ENCODE peak calls at places on chromosomes 4 and X, in nine cellular contexts. C is HepG2, L is transverse colon, M is GM12878, Z is suprapubic skin, Q is upper lobe of left lung, B is SK-N-SH, O is ovary, P is tibial nerve. N is an unnamed sample. For H3K27me3, the result is how much of the 10 kb centered on the place peaks cover.

GRCh38 chr4:128163177-128164117 is 102.3 kb downstream of the LARP1B start:
- DNase-seq in C (peak), L (no peak), M (no peak), Z (no peak), Q (no peak), B (no peak), O (no peak), P (no peak), N (no peak)

GRCh38 chrX:150364347-150365050 is 1.4 kb downstream of the MAMLD1 start:
- DNase-seq in C (no peak), L (peak), M (no peak), Z (no peak), Q (peak), B (peak), O (peak), P (peak), N (no peak)

GRCh38 chrX:154714925-154715324 is 36.0 kb downstream of the GAB3 start:
- DNase-seq in C (peak), L (peak), M (no peak), Z (no peak), Q (no peak), B (peak), O (peak), P (no peak), N (no peak)

GRCh38 chr4:161581262-161581661 is 582.5 kb downstream of the FSTL5 start:
- DNase-seq in C (no peak), L (no peak), M (peak), Z (no peak), Q (no peak), B (no peak), O (no peak), P (no peak), N (no peak)

GRCh38 chr4:170651786-170652185 is 562.0 kb upstream of the AADAT start:
- DNase-seq in C (no peak), L (no peak), M (no peak), Z (no peak), Q (no peak), B (no peak), O (no peak), P (no peak), N (no peak)

GRCh38 chrX:107485019-107485418 is 35.6 kb downstream of the FRMPD3 start:
- DNase-seq in C (no peak), L (no peak), M (no peak), Z (no peak), Q (no peak), B (no peak), O (peak), P (no peak), N (no peak)

GRCh38 chr4:173666-174314 is 49.5 kb downstream of the ZNF718 start:
- DNase-seq in C (no peak), L (no peak), M (no peak), Z (no peak), Q (no peak), B (no peak), O (no peak), P (no peak), N (no peak)

GRCh38 chrX:35561985-35562384 is 236.2 kb upstream of the MAGEB16 start:
- DNase-seq in C (no peak), L (no peak), M (no peak), Z (no peak), Q (no peak), B (no peak), O (no peak), P (no peak), N (peak)

GRCh38 chrX:110851780-110852179 is 56.2 kb upstream of the CHRDL1 start:
- DNase-seq in C (no peak), L (no peak), M (no peak), Z (no peak), Q (no peak), B (no peak), O (no peak), P (no peak), N (peak)

GRCh38 chr4:88352062-88352461 is 26.6 kb upstream of the HERC6 start:
- DNase-seq in C (no peak), L (no peak), M (no peak), Z (no peak), Q (no peak), B (no peak), O (no peak), P (no peak), N (no peak)

GRCh38 chr4:576991-577498 is 950 bp upstream of the TMEM271 start:
- DNase-seq in C (no peak), L (no peak), M (no peak), Z (no peak), Q (peak), B (peak), O (no peak), P (no peak), N (no peak)

GRCh38 chrX:15877380-15877779 is 22.8 kb upstream of the AP1S2 start:
- DNase-seq in C (no peak), L (no peak), M (no peak), Z (no peak), Q (no peak), B (no peak), O (no peak), P (no peak), N (no peak)

GRCh38 chrX:135295238-135295943 is 13.9 kb upstream of the ETDC start:
- DNase-seq in C (no peak), L (peak), M (peak), Z (no peak), Q (peak), B (peak), O (no peak), P (no peak), N (no peak)

GRCh38 chrX:132119283-132119682 is 8.5 kb downstream of the FRMD7 start:
- DNase-seq in C (peak), L (no peak), M (no peak), Z (no peak), Q (no peak), B (no peak), O (no peak), P (no peak), N (no peak)

GRCh38 chrX:40097492-40098263 is at the start of gene BCOR:
- DNase-seq in C (no peak), L (peak), M (no peak), Z (no peak), Q (peak), B (peak), O (peak), P (no peak), N (peak)

GRCh38 chr4:38615847-38616246 is 48.2 kb upstream of the KLF3 start:
- DNase-seq in C (no peak), L (no peak), M (no peak), Z (no peak), Q (no peak), B (no peak), O (no peak), P (no peak), N (peak)

GRCh38 chrX:107674480-107675364 is 46.4 kb downstream of the PRPS1 start:
- DNase-seq in C (no peak), L (peak), M (no peak), Z (peak), Q (no peak), B (no peak), O (peak), P (peak), N (peak)

GRCh38 chr4:146029939-146030710 is 91.5 kb upstream of the ZNF827 start:
- DNase-seq in C (no peak), L (peak), M (peak), Z (no peak), Q (no peak), B (no peak), O (no peak), P (no peak), N (peak)

GRCh38 chrX:40086569-40087335 is 11.0 kb downstream of the BCOR start:
- DNase-seq in C (no peak), L (no peak), M (no peak), Z (no peak), Q (peak), B (no peak), O (no peak), P (no peak), N (no peak)

GRCh38 chrX:121245763-121246162 is 198.4 kb downstream of the GLUD2 start:
- DNase-seq in C (peak), L (no peak), M (no peak), Z (no peak), Q (no peak), B (no peak), O (no peak), P (no peak), N (no peak)

GRCh38 chrX:134735015-134735414 is 76.7 kb upstream of the PLAC1 start:
- DNase-seq in C (no peak), L (no peak), M (no peak), Z (no peak), Q (no peak), B (no peak), O (no peak), P (no peak), N (no peak)

GRCh38 chr4:152953514-152953913 is 17.4 kb downstream of the FHDC1 start:
- DNase-seq in C (no peak), L (no peak), M (no peak), Z (no peak), Q (no peak), B (no peak), O (no peak), P (no peak), N (no peak)

GRCh38 chr4:129353490-129353889 is 257.5 kb downstream of the C4orf33 start:
- DNase-seq in C (no peak), L (no peak), M (no peak), Z (no peak), Q (no peak), B (no peak), O (no peak), P (no peak), N (no peak)

GRCh38 chr4:182478475-182478874 is 235.3 kb downstream of the TENM3 start:
- DNase-seq in C (peak), L (no peak), M (no peak), Z (no peak), Q (no peak), B (peak), O (no peak), P (no peak), N (no peak)

GRCh38 chr4:15584785-15585184 is 70.4 kb downstream of the FBXL5 start:
- DNase-seq in C (no peak), L (no peak), M (no peak), Z (no peak), Q (no peak), B (no peak), O (no peak), P (no peak), N (no peak)

GRCh38 chrX:48460031-48460430 is 10.0 kb downstream of the SLC38A5 start:
- DNase-seq in C (no peak), L (no peak), M (no peak), Z (no peak), Q (no peak), B (no peak), O (no peak), P (no peak), N (no peak)

GRCh38 chr4:166594326-166594946 is 639.9 kb downstream of the SPOCK3 start:
- DNase-seq in C (peak), L (peak), M (peak), Z (no peak), Q (no peak), B (peak), O (no peak), P (no peak), N (peak)

GRCh38 chr4:163755013-163755412 is 260.5 kb downstream of the TMA16 start:
- DNase-seq in C (no peak), L (no peak), M (peak), Z (no peak), Q (no peak), B (no peak), O (no peak), P (no peak), N (no peak)

GRCh38 chr4:4923208-4923607 is 63.7 kb downstream of the MSX1 start:
- DNase-seq in C (no peak), L (no peak), M (no peak), Z (no peak), Q (no peak), B (no peak), O (no peak), P (no peak), N (no peak)

GRCh38 chr4:183262776-183263100 is 57.3 kb downstream of the CLDN22 start:
- DNase-seq in C (no peak), L (no peak), M (no peak), Z (no peak), Q (no peak), B (no peak), O (no peak), P (no peak), N (no peak)

GRCh38 chr4:185656467-185656890 is 121.2 kb upstream of the PDLIM3 start:
- DNase-seq in C (no peak), L (peak), M (no peak), Z (no peak), Q (no peak), B (no peak), O (peak), P (no peak), N (peak)

GRCh38 chr4:68372588-68372987 is 22.7 kb upstream of the YTHDC1 start:
- DNase-seq in C (no peak), L (no peak), M (no peak), Z (no peak), Q (no peak), B (no peak), O (no peak), P (no peak), N (no peak)

GRCh38 chrX:129741880-129742758 is 3.3 kb downstream of the XPNPEP2 start:
- DNase-seq in C (no peak), L (no peak), M (no peak), Z (no peak), Q (no peak), B (peak), O (no peak), P (no peak), N (no peak)

GRCh38 chr4:1192091-1192492 is 19.7 kb upstream of the SPON2 start:
- DNase-seq in C (no peak), L (peak), M (no peak), Z (peak), Q (peak), B (peak), O (peak), P (peak), N (peak)

GRCh38 chrX:153539171-153539978 is 21.9 kb downstream of the ATP2B3 start:
- DNase-seq in C (peak), L (peak), M (no peak), Z (peak), Q (peak), B (peak), O (peak), P (peak), N (peak)

DNA sequence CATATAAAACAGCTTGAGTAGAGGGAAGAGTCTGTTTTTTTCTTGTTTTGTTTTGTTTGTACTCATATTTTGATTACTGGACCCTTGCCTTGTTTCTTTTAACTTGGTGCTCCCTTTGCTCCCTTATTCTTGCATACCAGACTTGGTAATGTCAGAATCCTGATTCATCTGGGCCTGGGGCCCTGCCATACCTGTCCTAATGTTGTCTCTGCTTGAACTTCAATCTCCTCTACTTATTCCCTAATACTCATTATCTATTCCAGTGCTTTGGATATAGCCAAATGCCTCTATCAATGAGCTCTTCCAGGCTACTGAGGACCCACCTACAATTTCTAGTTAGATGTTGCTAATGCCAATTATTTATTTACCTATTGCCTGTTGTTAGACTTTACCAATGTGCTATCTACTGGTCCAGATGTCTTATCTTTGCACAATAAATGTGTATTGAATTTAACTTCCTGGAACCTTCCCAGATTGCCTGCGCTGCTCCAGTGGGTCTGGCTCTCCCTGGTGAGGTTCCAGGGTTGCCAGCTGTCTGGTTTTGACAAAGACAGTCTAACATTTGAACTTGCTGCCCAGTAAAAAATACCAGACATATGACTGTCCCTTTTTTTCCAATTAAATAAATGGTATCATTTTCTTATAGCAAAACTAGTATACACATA is 64.4 kb upstream of the ACSL4 start:
- DNase-seq in C (peak), L (no peak), M (no peak), Z (no peak), Q (no peak), B (peak), O (no peak), P (no peak), N (no peak)
- H3K27me3 ChIP-seq in C (under half), L (under half), M (under half), Z (under half), Q (under half), B (under half), O (under half), P (under half), N (under half)

GRCh38 chrX:24833695-24834094 is 140.0 kb downstream of the POLA1 start:
- DNase-seq in C (no peak), L (no peak), M (no peak), Z (no peak), Q (no peak), B (no peak), O (no peak), P (no peak), N (no peak)

GRCh38 chrX:24839331-24839730 is 145.6 kb downstream of the POLA1 start:
- DNase-seq in C (no peak), L (no peak), M (no peak), Z (no peak), Q (no peak), B (no peak), O (peak), P (no peak), N (no peak)

GRCh38 chrX:24842486-24842885 is 148.8 kb downstream of the POLA1 start:
- DNase-seq in C (no peak), L (no peak), M (no peak), Z (no peak), Q (no peak), B (no peak), O (peak), P (no peak), N (no peak)

GRCh38 chrX:24837966-24838365 is 144.2 kb downstream of the POLA1 start:
- DNase-seq in C (no peak), L (no peak), M (no peak), Z (no peak), Q (no peak), B (no peak), O (no peak), P (no peak), N (no peak)

GRCh38 chrX:24838624-24839023 is 144.9 kb downstream of the POLA1 start:
- DNase-seq in C (no peak), L (no peak), M (peak), Z (no peak), Q (no peak), B (peak), O (no peak), P (no peak), N (no peak)
- TF ChIP-seq EP300 in C (no peak), L (no peak), M (no peak), Z (no peak), Q (no peak), B (no peak), O (no peak), P (no peak), N (no peak)

DNA sequence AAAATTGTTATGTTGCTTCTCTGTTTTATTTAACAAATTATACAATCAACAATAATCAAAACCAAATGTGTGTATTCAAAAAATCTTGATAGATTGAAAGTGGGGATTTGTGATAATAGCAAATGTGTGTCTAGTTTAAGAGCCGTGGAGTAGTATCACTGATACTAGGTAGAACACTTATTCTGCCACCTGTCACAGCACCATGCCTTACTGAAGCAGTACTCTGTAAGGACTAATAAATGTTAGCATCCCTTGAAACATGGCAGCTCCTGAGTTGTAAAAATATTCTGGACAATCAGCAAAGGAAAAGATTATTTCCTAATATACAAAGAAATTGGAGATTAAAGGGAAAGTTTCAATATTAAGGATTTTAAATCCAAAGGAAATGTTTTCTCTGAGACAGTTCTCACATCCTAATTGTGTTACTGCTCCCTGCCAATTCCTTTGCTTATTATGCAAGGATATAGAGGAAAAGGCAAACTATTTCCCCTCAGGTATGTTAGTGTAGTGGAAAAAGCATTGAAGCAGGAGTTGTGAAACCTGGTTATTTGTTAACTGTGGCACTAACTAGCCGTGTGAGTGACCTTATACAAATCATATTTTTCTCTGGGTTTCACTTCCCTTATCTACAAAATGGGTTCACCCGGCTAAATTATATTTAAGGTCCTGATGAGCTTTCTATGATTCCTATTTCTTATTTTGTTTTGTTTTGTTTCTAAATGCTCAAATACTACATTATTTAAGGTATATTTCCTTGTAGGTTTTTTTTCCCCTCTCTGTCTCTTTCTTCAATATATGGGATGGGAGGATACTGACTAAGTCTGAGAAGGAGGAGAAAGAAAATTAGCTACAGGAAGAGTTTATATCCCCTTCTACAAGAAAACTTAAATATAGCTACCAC is 303.2 kb downstream of the ARHGAP24 start:
- DNase-seq in C (no peak), L (no peak), M (peak), Z (no peak), Q (no peak), B (no peak), O (no peak), P (no peak), N (no peak)
- H3K4me3 ChIP-seq in C (no peak), L (peak), M (peak), Z (no peak), Q (no peak), B (peak), O (peak), P (peak), N (peak)

GRCh38 chr4:95541094-95541493 is 7.7 kb downstream of the UNC5C start:
- DNase-seq in C (no peak), L (no peak), M (no peak), Z (no peak), Q (no peak), B (no peak), O (no peak), P (no peak), N (no peak)
- H3K27me3 ChIP-seq in C (under half), L (under half), M (under half), Z (under half), Q (under half), B (under half), O (under half), P (under half), N (under half)

GRCh38 chr4:76251448-76252270 is at the start of gene FAM47E:
- DNase-seq in C (peak), L (peak), M (no peak), Z (peak), Q (peak), B (peak), O (peak), P (no peak), N (peak)
- TF ChIP-seq EP300 in C (no peak), L (no peak), M (no peak), Z (no peak), Q (no peak), B (peak), O (no peak), P (no peak), N (no peak)

N was measured in stomach.